ENCODE peak calls at places on chromosomes 1 and 21, in six cellular contexts. K is stimulated activated naive B cell treated with anti-CD40 and anti-IgM and Interleukin-4, amounts not matched to agents 10 μg/mL and 1 μg/mL and 100 μg/mL, for 72 hours; O is colonic mucosa; Z is heart left ventricle; Q is body of pancreas; P is HEK293T. F is an unnamed sample.

GRCh38 chr1:245118806-245119205 is 36.0 kb upstream of the KIF26B start:
- DNase-seq in K (no peak), O (no peak), Z (no peak), Q (no peak), P (no peak), F (no peak)

GRCh38 chr1:112298558-112298957 is 97.5 kb upstream of the CTTNBP2NL start:
- DNase-seq in K (no peak), O (peak; percentile 58), Z (peak; percentile 16), Q (no peak), P (peak; percentile 75), F (peak; percentile 17)

GRCh38 chr1:14681182-14681581 is 82.7 kb downstream of the KAZN start:
- DNase-seq in K (no peak), O (no peak), Z (no peak), Q (no peak), P (no peak), F (no peak)

GRCh38 chr1:233459968-233460367 is 132.4 kb downstream of the MAP3K21 start:
- DNase-seq in K (no peak), O (no peak), Z (no peak), Q (no peak), P (no peak), F (no peak)

GRCh38 chr1:26922201-26922729 is 722 bp downstream of the NUDC start:
- DNase-seq in K (no peak), O (no peak), Z (no peak), Q (no peak), P (no peak), F (no peak)

GRCh38 chr1:63797056-63797726 is 23.4 kb downstream of the ROR1 start:
- DNase-seq in K (no peak), O (no peak), Z (no peak), Q (no peak), P (no peak), F (peak; percentile 59)

GRCh38 chr1:189787201-189787600 is 690.5 kb downstream of the BRINP3 start:
- DNase-seq in K (no peak), O (no peak), Z (no peak), Q (peak; percentile 13), P (no peak), F (peak; percentile 1)

GRCh38 chr1:193437785-193438184 is 251.4 kb upstream of the B3GALT2 start:
- DNase-seq in K (no peak), O (no peak), Z (no peak), Q (no peak), P (no peak), F (no peak)

GRCh38 chr1:38045431-38046332 is 911 bp downstream of the POU3F1 start:
- DNase-seq in K (no peak), O (peak; percentile 27), Z (no peak), Q (peak; percentile 39), P (no peak), F (no peak)

GRCh38 chr1:41905103-41905675 is 13.5 kb downstream of the HIVEP3 start:
- DNase-seq in K (no peak), O (no peak), Z (no peak), Q (no peak), P (no peak), F (no peak)

GRCh38 chr1:112063781-112064180 is 74.3 kb upstream of the KCND3 start:
- DNase-seq in K (no peak), O (no peak), Z (no peak), Q (no peak), P (no peak), F (no peak)

GRCh38 chr1:18776777-18777176 is 82.7 kb downstream of the TAS1R2 start:
- DNase-seq in K (no peak), O (no peak), Z (no peak), Q (no peak), P (no peak), F (no peak)

GRCh38 chr1:98965394-98965793 is 39.3 kb downstream of the PLPPR5 start:
- DNase-seq in K (no peak), O (no peak), Z (no peak), Q (no peak), P (no peak), F (no peak)

GRCh38 chr1:212578043-212578442 is 30.5 kb upstream of the ATF3 start:
- DNase-seq in K (no peak), O (no peak), Z (no peak), Q (no peak), P (no peak), F (no peak)

GRCh38 chr1:68128820-68129219 is 78.4 kb upstream of the DIRAS3 start:
- DNase-seq in K (no peak), O (no peak), Z (no peak), Q (no peak), P (no peak), F (no peak)

GRCh38 chr21:32135401-32136363 is 143.2 kb downstream of the MIS18A start:
- DNase-seq in K (peak; percentile 3), O (no peak), Z (no peak), Q (no peak), P (no peak), F (no peak)

GRCh38 chr1:23424171-23424959 is at the start of gene TCEA3:
- DNase-seq in K (no peak), O (peak; percentile 76), Z (peak; percentile 63), Q (peak; percentile 84), P (no peak), F (peak; percentile 63)

GRCh38 chr1:107897428-107898339 is 67.3 kb downstream of the VAV3 start:
- DNase-seq in K (peak; percentile 50), O (no peak), Z (no peak), Q (no peak), P (no peak), F (no peak)

GRCh38 chr1:200165493-200166220 is 138.1 kb downstream of the NR5A2 start:
- DNase-seq in K (no peak), O (no peak), Z (no peak), Q (no peak), P (no peak), F (no peak)

GRCh38 chr21:26800455-26801454 is 44.5 kb downstream of the ADAMTS1 start:
- DNase-seq in K (no peak), O (no peak), Z (peak; percentile 54), Q (no peak), P (no peak), F (no peak)

GRCh38 chr1:204426035-204426436 is 14.4 kb upstream of the PPP1R15B start:
- DNase-seq in K (no peak), O (no peak), Z (no peak), Q (no peak), P (no peak), F (no peak)

GRCh38 chr1:94384485-94385353 is 33.5 kb upstream of the ABCD3 start:
- DNase-seq in K (no peak), O (peak; percentile 60), Z (no peak), Q (peak; percentile 34), P (no peak), F (peak; percentile 74)

GRCh38 chr1:219088778-219089557 is 84.7 kb upstream of the LYPLAL1 start:
- DNase-seq in K (no peak), O (no peak), Z (peak; percentile 16), Q (peak; percentile 21), P (no peak), F (no peak)

GRCh38 chr1:30412241-30413110 is 310.9 kb downstream of the MATN1 start:
- DNase-seq in K (no peak), O (no peak), Z (no peak), Q (no peak), P (no peak), F (no peak)

GRCh38 chr1:11701551-11701961 is 10.0 kb downstream of the DRAXIN start:
- DNase-seq in K (no peak), O (no peak), Z (no peak), Q (no peak), P (no peak), F (no peak)

GRCh38 chr1:202811296-202812175 is 782 bp downstream of the PCAT6 start:
- DNase-seq in K (no peak), O (peak; percentile 58), Z (peak; percentile 22), Q (peak; percentile 28), P (no peak), F (no peak)

GRCh38 chr1:188689542-188689941 is 1788.1 kb downstream of the BRINP3 start:
- DNase-seq in K (no peak), O (no peak), Z (no peak), Q (no peak), P (no peak), F (no peak)

GRCh38 chr1:164659621-164660414 is 100.8 kb downstream of the PBX1 start:
- DNase-seq in K (no peak), O (peak; percentile 53), Z (no peak), Q (peak; percentile 92), P (no peak), F (peak; percentile 88)

GRCh38 chr1:38891753-38892152 is 10.4 kb upstream of the GJA9 start:
- DNase-seq in K (no peak), O (no peak), Z (no peak), Q (no peak), P (peak; percentile 31), F (no peak)

GRCh38 chr1:36304521-36304920 is 1.6 kb upstream of the SH3D21 start:
- DNase-seq in K (no peak), O (no peak), Z (no peak), Q (no peak), P (no peak), F (no peak)

GRCh38 chr1:205677152-205677551 is 3.2 kb downstream of the SLC45A3 start:
- DNase-seq in K (no peak), O (peak; percentile 34), Z (no peak), Q (no peak), P (no peak), F (peak; percentile 60)

GRCh38 chr1:232282541-232282940 is 347.4 kb downstream of the SIPA1L2 start:
- DNase-seq in K (no peak), O (no peak), Z (no peak), Q (no peak), P (no peak), F (no peak)

GRCh38 chr1:145707183-145707867 is at the start of gene PDZK1:
- DNase-seq in K (no peak), O (no peak), Z (no peak), Q (peak; percentile 50), P (no peak), F (peak; percentile 89)

GRCh38 chr1:60894121-60894520 is 188.2 kb upstream of the NFIA start:
- DNase-seq in K (no peak), O (peak; percentile 36), Z (no peak), Q (peak; percentile 26), P (no peak), F (peak; percentile 79)

F was measured in small intestine.